ENCODE peak calls at places on chromosomes 6 and 20, in ten cellular contexts. One of them, this sample, is unnamed.

GRCh38 chr6:100269189-100269588 is 195.5 kb downstream of the SIM1 start:
- DNase-seq in neural crest cell: no peak
- DNase-seq in T-helper 2 cell: no peak
- DNase-seq in cardiac muscle cell: no peak
- DNase-seq in non-pigmented ciliary epithelial cell: peak
- DNase-seq in hepatocyte: no peak
- DNase-seq in Kasumi-1: no peak
- DNase-seq in heart left ventricle: no peak
- DNase-seq in CD8-positive, alpha-beta memory T cell: no peak
- DNase-seq in neural progenitor cell: no peak
- DNase-seq in this sample: no peak

GRCh38 chr6:156557269-156557885 is 219.8 kb upstream of the ARID1B start:
- DNase-seq in neural crest cell: no peak
- DNase-seq in T-helper 2 cell: no peak
- DNase-seq in cardiac muscle cell: peak
- DNase-seq in non-pigmented ciliary epithelial cell: no peak
- DNase-seq in hepatocyte: peak
- DNase-seq in Kasumi-1: peak
- DNase-seq in heart left ventricle: peak
- DNase-seq in CD8-positive, alpha-beta memory T cell: no peak
- DNase-seq in neural progenitor cell: peak
- DNase-seq in this sample: peak

GRCh38 chr20:2752631-2753455 is 47.6 kb downstream of the CPXM1 start:
- DNase-seq in neural crest cell: peak
- DNase-seq in T-helper 2 cell: peak
- DNase-seq in cardiac muscle cell: peak
- DNase-seq in non-pigmented ciliary epithelial cell: no peak
- DNase-seq in hepatocyte: peak
- DNase-seq in Kasumi-1: peak
- DNase-seq in heart left ventricle: peak
- DNase-seq in CD8-positive, alpha-beta memory T cell: peak
- DNase-seq in neural progenitor cell: peak
- DNase-seq in this sample: no peak

GRCh38 chr20:63238491-63239126 is 2.9 kb downstream of the BIRC7 start:
- DNase-seq in neural crest cell: no peak
- DNase-seq in T-helper 2 cell: no peak
- DNase-seq in cardiac muscle cell: no peak
- DNase-seq in non-pigmented ciliary epithelial cell: no peak
- DNase-seq in hepatocyte: no peak
- DNase-seq in Kasumi-1: no peak
- DNase-seq in heart left ventricle: no peak
- DNase-seq in CD8-positive, alpha-beta memory T cell: peak
- DNase-seq in neural progenitor cell: no peak
- DNase-seq in this sample: no peak

GRCh38 chr20:60034231-60035110 is 76.2 kb downstream of the CDH26 start:
- DNase-seq in neural crest cell: peak
- DNase-seq in T-helper 2 cell: no peak
- DNase-seq in cardiac muscle cell: peak
- DNase-seq in non-pigmented ciliary epithelial cell: no peak
- DNase-seq in hepatocyte: no peak
- DNase-seq in Kasumi-1: no peak
- DNase-seq in heart left ventricle: peak
- DNase-seq in CD8-positive, alpha-beta memory T cell: no peak
- DNase-seq in neural progenitor cell: no peak
- DNase-seq in this sample: no peak

GRCh38 chr20:25389858-25390537 is 637 bp downstream of the ABHD12 start:
- DNase-seq in neural crest cell: peak
- DNase-seq in T-helper 2 cell: peak
- DNase-seq in cardiac muscle cell: peak
- DNase-seq in non-pigmented ciliary epithelial cell: no peak
- DNase-seq in hepatocyte: peak
- DNase-seq in Kasumi-1: no peak
- DNase-seq in heart left ventricle: peak
- DNase-seq in CD8-positive, alpha-beta memory T cell: peak
- DNase-seq in neural progenitor cell: peak
- DNase-seq in this sample: no peak

GRCh38 chr6:149037026-149037734 is 280.3 kb upstream of the TAB2 start:
- DNase-seq in neural crest cell: no peak
- DNase-seq in T-helper 2 cell: no peak
- DNase-seq in cardiac muscle cell: no peak
- DNase-seq in non-pigmented ciliary epithelial cell: no peak
- DNase-seq in hepatocyte: peak
- DNase-seq in Kasumi-1: no peak
- DNase-seq in heart left ventricle: no peak
- DNase-seq in CD8-positive, alpha-beta memory T cell: no peak
- DNase-seq in neural progenitor cell: peak
- DNase-seq in this sample: no peak

GRCh38 chr20:23915844-23916243 is 36.3 kb upstream of the CST5 start:
- DNase-seq in neural crest cell: no peak
- DNase-seq in T-helper 2 cell: no peak
- DNase-seq in cardiac muscle cell: no peak
- DNase-seq in non-pigmented ciliary epithelial cell: no peak
- DNase-seq in hepatocyte: no peak
- DNase-seq in Kasumi-1: no peak
- DNase-seq in heart left ventricle: no peak
- DNase-seq in CD8-positive, alpha-beta memory T cell: no peak
- DNase-seq in neural progenitor cell: no peak
- DNase-seq in this sample: no peak

GRCh38 chr6:133740784-133741183 is 148.1 kb upstream of the TCF21 start:
- DNase-seq in neural crest cell: no peak
- DNase-seq in T-helper 2 cell: no peak
- DNase-seq in cardiac muscle cell: no peak
- DNase-seq in non-pigmented ciliary epithelial cell: no peak
- DNase-seq in hepatocyte: no peak
- DNase-seq in Kasumi-1: no peak
- DNase-seq in heart left ventricle: no peak
- DNase-seq in CD8-positive, alpha-beta memory T cell: no peak
- DNase-seq in neural progenitor cell: no peak
- DNase-seq in this sample: no peak

GRCh38 chr20:52193886-52194545 is 2.4 kb upstream of the ZFP64 start:
- DNase-seq in neural crest cell: no peak
- DNase-seq in T-helper 2 cell: no peak
- DNase-seq in cardiac muscle cell: no peak
- DNase-seq in non-pigmented ciliary epithelial cell: no peak
- DNase-seq in hepatocyte: peak
- DNase-seq in Kasumi-1: no peak
- DNase-seq in heart left ventricle: no peak
- DNase-seq in CD8-positive, alpha-beta memory T cell: no peak
- DNase-seq in neural progenitor cell: no peak
- DNase-seq in this sample: no peak

GRCh38 chr20:44745560-44746366 is at the start of gene KCNK15:
- DNase-seq in neural crest cell: peak
- DNase-seq in T-helper 2 cell: no peak
- DNase-seq in cardiac muscle cell: peak
- DNase-seq in non-pigmented ciliary epithelial cell: no peak
- DNase-seq in hepatocyte: peak
- DNase-seq in Kasumi-1: peak
- DNase-seq in heart left ventricle: peak
- DNase-seq in CD8-positive, alpha-beta memory T cell: peak
- DNase-seq in neural progenitor cell: peak
- DNase-seq in this sample: no peak

GRCh38 chr20:48619126-48620101 is 208.4 kb downstream of the PREX1 start:
- DNase-seq in neural crest cell: no peak
- DNase-seq in T-helper 2 cell: no peak
- DNase-seq in cardiac muscle cell: no peak
- DNase-seq in non-pigmented ciliary epithelial cell: no peak
- DNase-seq in hepatocyte: peak
- DNase-seq in Kasumi-1: no peak
- DNase-seq in heart left ventricle: peak
- DNase-seq in CD8-positive, alpha-beta memory T cell: no peak
- DNase-seq in neural progenitor cell: no peak
- DNase-seq in this sample: no peak

GRCh38 chr6:106444777-106445507 is 84.4 kb downstream of the CRYBG1 start:
- DNase-seq in neural crest cell: peak
- DNase-seq in T-helper 2 cell: peak
- DNase-seq in cardiac muscle cell: peak
- DNase-seq in non-pigmented ciliary epithelial cell: no peak
- DNase-seq in hepatocyte: peak
- DNase-seq in Kasumi-1: peak
- DNase-seq in heart left ventricle: no peak
- DNase-seq in CD8-positive, alpha-beta memory T cell: peak
- DNase-seq in neural progenitor cell: peak
- DNase-seq in this sample: no peak

GRCh38 chr20:53678990-53679596 is 85.5 kb upstream of the ZNF217 start:
- DNase-seq in neural crest cell: no peak
- DNase-seq in T-helper 2 cell: no peak
- DNase-seq in cardiac muscle cell: no peak
- DNase-seq in non-pigmented ciliary epithelial cell: no peak
- DNase-seq in hepatocyte: no peak
- DNase-seq in Kasumi-1: no peak
- DNase-seq in heart left ventricle: no peak
- DNase-seq in CD8-positive, alpha-beta memory T cell: no peak
- DNase-seq in neural progenitor cell: no peak
- DNase-seq in this sample: no peak

GRCh38 chr20:48180637-48181036 is 395.4 kb upstream of the SULF2 start:
- DNase-seq in neural crest cell: no peak
- DNase-seq in T-helper 2 cell: no peak
- DNase-seq in cardiac muscle cell: no peak
- DNase-seq in non-pigmented ciliary epithelial cell: peak
- DNase-seq in hepatocyte: no peak
- DNase-seq in Kasumi-1: no peak
- DNase-seq in heart left ventricle: no peak
- DNase-seq in CD8-positive, alpha-beta memory T cell: no peak
- DNase-seq in neural progenitor cell: no peak
- DNase-seq in this sample: no peak

GRCh38 chr6:143241110-143241509 is 180.4 kb downstream of the AIG1 start:
- DNase-seq in neural crest cell: no peak
- DNase-seq in T-helper 2 cell: no peak
- DNase-seq in cardiac muscle cell: no peak
- DNase-seq in non-pigmented ciliary epithelial cell: no peak
- DNase-seq in hepatocyte: no peak
- DNase-seq in Kasumi-1: no peak
- DNase-seq in heart left ventricle: no peak
- DNase-seq in CD8-positive, alpha-beta memory T cell: no peak
- DNase-seq in neural progenitor cell: no peak
- DNase-seq in this sample: no peak

GRCh38 chr6:126628125-126628524 is 288.2 kb downstream of the CENPW start:
- DNase-seq in neural crest cell: no peak
- DNase-seq in T-helper 2 cell: no peak
- DNase-seq in cardiac muscle cell: no peak
- DNase-seq in non-pigmented ciliary epithelial cell: no peak
- DNase-seq in hepatocyte: no peak
- DNase-seq in Kasumi-1: peak
- DNase-seq in heart left ventricle: no peak
- DNase-seq in CD8-positive, alpha-beta memory T cell: no peak
- DNase-seq in neural progenitor cell: no peak
- DNase-seq in this sample: no peak

GRCh38 chr6:124226396-124226795 is 422.7 kb downstream of the NKAIN2 start:
- DNase-seq in neural crest cell: no peak
- DNase-seq in T-helper 2 cell: no peak
- DNase-seq in cardiac muscle cell: no peak
- DNase-seq in non-pigmented ciliary epithelial cell: peak
- DNase-seq in hepatocyte: no peak
- DNase-seq in Kasumi-1: no peak
- DNase-seq in heart left ventricle: no peak
- DNase-seq in CD8-positive, alpha-beta memory T cell: no peak
- DNase-seq in neural progenitor cell: no peak
- DNase-seq in this sample: no peak

GRCh38 chr6:72748759-72749158 is 126.9 kb downstream of the KCNQ5 start:
- DNase-seq in neural crest cell: no peak
- DNase-seq in T-helper 2 cell: no peak
- DNase-seq in cardiac muscle cell: no peak
- DNase-seq in non-pigmented ciliary epithelial cell: peak
- DNase-seq in hepatocyte: no peak
- DNase-seq in Kasumi-1: no peak
- DNase-seq in heart left ventricle: no peak
- DNase-seq in CD8-positive, alpha-beta memory T cell: no peak
- DNase-seq in neural progenitor cell: no peak
- DNase-seq in this sample: no peak

GRCh38 chr6:27810768-27811298 is 101.4 kb downstream of the OR2B2 start:
- DNase-seq in neural crest cell: no peak
- DNase-seq in T-helper 2 cell: no peak
- DNase-seq in cardiac muscle cell: no peak
- DNase-seq in non-pigmented ciliary epithelial cell: no peak
- DNase-seq in hepatocyte: no peak
- DNase-seq in Kasumi-1: no peak
- DNase-seq in heart left ventricle: no peak
- DNase-seq in CD8-positive, alpha-beta memory T cell: peak
- DNase-seq in neural progenitor cell: no peak
- DNase-seq in this sample: no peak

This sample was measured in iPS DF 6.9.